ENCODE peak calls at places on chromosomes 1 and 21, in five cellular contexts. G, S, T, I and N are unnamed samples.

GRCh38 chr1:161131721-161132409 is 602 bp downstream of the DEDD start:
- DNase-seq in S (no peak), I (peak), G (peak), T (peak), N (peak)

GRCh38 chr21:33126569-33126968 is 56.6 kb downstream of the OLIG1 start:
- DNase-seq in G (no peak), T (no peak), S (no peak), I (no peak), N (no peak)

GRCh38 chr1:174036798-174037197 is 14.6 kb upstream of the RC3H1 start:
- DNase-seq in I (no peak), G (no peak), T (no peak), S (no peak), N (no peak)

GRCh38 chr1:206496131-206496793 is 11.1 kb upstream of the RASSF5 start:
- DNase-seq in I (no peak), T (no peak), G (peak), S (no peak), N (no peak)

GRCh38 chr1:183470147-183470960 is 1.9 kb upstream of the SMG7 start:
- DNase-seq in T (peak), I (peak), S (peak), G (peak), N (peak)

GRCh38 chr1:230753586-230754251 is 6.5 kb downstream of the CAPN9 start:
- DNase-seq in G (peak), I (peak), S (peak), T (no peak), N (peak)

GRCh38 chr1:24159366-24159765 is 16.4 kb upstream of the IL22RA1 start:
- DNase-seq in S (no peak), I (no peak), G (no peak), T (no peak), N (no peak)

GRCh38 chr1:209835782-209836298 is 8.1 kb downstream of the UTP25 start:
- DNase-seq in I (no peak), T (peak), G (peak), S (peak), N (no peak)

GRCh38 chr1:204307334-204307883 is 52.3 kb downstream of the PLEKHA6 start:
- DNase-seq in G (no peak), T (peak), S (no peak), I (no peak), N (peak)

GRCh38 chr1:96969656-96970163 is 248.1 kb downstream of the PTBP2 start:
- DNase-seq in I (no peak), G (no peak), S (no peak), T (no peak), N (no peak)

GRCh38 chr1:110876748-110877341 is 3.9 kb downstream of the CD53 start:
- DNase-seq in I (no peak), S (no peak), T (no peak), G (no peak), N (no peak)

GRCh38 chr1:232978827-232979226 is 28.4 kb downstream of the NTPCR start:
- DNase-seq in I (no peak), S (no peak), T (no peak), G (no peak), N (no peak)

GRCh38 chr1:22509815-22510214 is 53.5 kb upstream of the EPHA8 start:
- DNase-seq in I (no peak), T (peak), G (no peak), S (no peak), N (no peak)

GRCh38 chr1:205382561-205382960 is 25.8 kb upstream of the KLHDC8A start:
- DNase-seq in S (no peak), G (no peak), I (no peak), T (no peak), N (no peak)

GRCh38 chr1:192544983-192545393 is 30.6 kb upstream of the RGS1 start:
- DNase-seq in S (no peak), G (peak), T (peak), I (no peak), N (no peak)

GRCh38 chr1:207077470-207078377 is 10.9 kb upstream of the C4BPB start:
- DNase-seq in S (peak), T (peak), I (peak), G (peak), N (peak)

GRCh38 chr1:209590405-209590804 is 6.9 kb downstream of the CAMK1G start:
- DNase-seq in S (no peak), G (peak), T (peak), I (no peak), N (peak)

GRCh38 chr1:182348916-182349747 is 42.5 kb downstream of the GLUL start:
- DNase-seq in T (peak), S (no peak), I (no peak), G (peak), N (peak)

GRCh38 chr1:182143825-182144661 is 82.5 kb upstream of the ZNF648 start:
- DNase-seq in G (peak), I (peak), S (no peak), T (peak), N (peak)

GRCh38 chr1:117239467-117239866 is 28.7 kb upstream of the VTCN1 start:
- DNase-seq in G (no peak), S (no peak), T (no peak), I (no peak), N (no peak)